ENCODE peak calls at places on chromosomes 4 and X, in six cellular contexts. M, S, C, I, A and Q are unnamed samples.

GRCh38 chr4:101697266-101697665 is 93.3 kb upstream of the BANK1 start:
- DNase-seq in I (no peak), C (no peak), A (no peak), M (no peak), S (no peak), Q (no peak)

GRCh38 chr4:101160792-101161592 is 186.3 kb downstream of the PPP3CA start:
- DNase-seq in I (no peak), A (no peak), M (no peak), S (no peak), C (no peak), Q (no peak)

GRCh38 chr4:17817027-17817426 is 6.2 kb downstream of the NCAPG start:
- DNase-seq in I (peak), A (peak), S (peak), C (peak), M (peak), Q (peak)

GRCh38 chr4:168028568-168028967 is 63.8 kb upstream of the ANXA10 start:
- DNase-seq in I (no peak), C (no peak), M (no peak), S (peak), A (no peak), Q (no peak)

GRCh38 chr4:147975902-147976301 is 244.0 kb downstream of the ARHGAP10 start:
- DNase-seq in A (peak), M (no peak), C (no peak), I (no peak), S (peak), Q (peak)

GRCh38 chr4:144754562-144755410 is 108.8 kb downstream of the HHIP start:
- DNase-seq in A (peak), C (peak), I (peak), M (no peak), S (peak), Q (peak)

GRCh38 chrX:138745215-138745614 is 33.7 kb upstream of the FGF13 start:
- DNase-seq in A (peak), S (peak), I (peak), C (peak), M (no peak), Q (no peak)

GRCh38 chr4:146520894-146521542 is 722 bp downstream of the SLC10A7 start:
- DNase-seq in M (peak), A (peak), C (peak), I (peak), S (peak), Q (peak)

GRCh38 chr4:149765630-149766029 is 50.0 kb downstream of the IQCM start:
- DNase-seq in I (no peak), S (peak), A (peak), M (no peak), C (peak), Q (no peak)

GRCh38 chr4:14143892-14144291 is 516.4 kb upstream of the BOD1L1 start:
- DNase-seq in M (no peak), C (no peak), A (no peak), S (peak), I (no peak), Q (no peak)

GRCh38 chr4:139556071-139556734 is at the start of gene SETD7:
- DNase-seq in C (peak), A (peak), I (peak), S (peak), M (peak), Q (peak)

GRCh38 chr4:109559625-109559982 is 442 bp upstream of the MCUB start:
- DNase-seq in S (no peak), M (no peak), C (peak), A (no peak), I (no peak), Q (no peak)

GRCh38 chr4:83083925-83084475 is 30.5 kb downstream of the PLAC8 start:
- DNase-seq in S (no peak), C (no peak), I (no peak), A (no peak), M (peak), Q (no peak)

GRCh38 chr4:31204895-31205294 is 484.7 kb downstream of the PCDH7 start:
- DNase-seq in A (peak), S (no peak), M (no peak), I (no peak), C (no peak), Q (no peak)

GRCh38 chrX:83845397-83845796 is 15.5 kb upstream of the CYLC1 start:
- DNase-seq in S (peak), A (peak), C (peak), I (peak), M (peak), Q (no peak)

GRCh38 chr4:65635051-65635821 is 35.1 kb downstream of the EPHA5 start:
- DNase-seq in A (peak), M (no peak), I (no peak), S (no peak), C (no peak), Q (no peak)

DNA sequence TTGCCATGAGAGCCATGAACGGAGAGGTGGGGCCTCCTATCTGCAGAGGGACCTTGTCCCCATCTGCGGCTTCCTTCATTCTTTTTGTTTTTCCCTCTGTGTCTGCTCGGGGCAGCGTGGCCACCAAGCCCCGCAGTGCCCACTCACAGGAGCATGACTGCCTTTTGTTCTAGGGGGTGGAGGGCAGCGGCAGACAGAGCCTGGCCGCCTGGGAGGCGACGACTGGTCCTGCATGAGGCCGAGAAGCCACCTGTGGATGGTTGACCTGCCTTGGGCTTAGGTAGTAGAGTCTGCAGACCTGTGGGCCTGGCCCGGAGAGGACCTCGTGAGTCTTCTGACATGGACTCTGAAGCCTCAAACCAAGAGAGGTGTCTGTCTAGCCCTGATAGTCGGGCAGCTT is 1.4 kb downstream of the RBM3 start:
- DNase-seq in M (no peak), S (no peak), I (no peak), C (no peak), A (no peak), Q (no peak)
- H3K4me3 ChIP-seq in M (peak), S (peak), I (peak), C (peak), A (peak), Q (peak)

GRCh38 chr4:99615210-99615834 is 40.7 kb downstream of the MTTP start:
- DNase-seq in M (no peak), I (no peak), C (no peak), S (no peak), A (no peak), Q (no peak)
- TF ChIP-seq CTCF in M (no peak), I (no peak), C (no peak), S (no peak), A (no peak), Q (no peak)

GRCh38 chrX:93673056-93673868 is at the start of gene NAP1L3:
- DNase-seq in C (peak), A (peak), M (peak), S (peak), I (peak), Q (peak)
- H3K4me3 ChIP-seq in C (peak), A (peak), M (peak), S (peak), I (peak), Q (peak)

GRCh38 chr4:2417765-2418651 is at the start of gene ZFYVE28:
- DNase-seq in C (no peak), I (peak), S (no peak), A (peak), M (no peak), Q (no peak)
- TF ChIP-seq CTCF in C (no peak), I (no peak), S (no peak), A (no peak), M (no peak), Q (no peak)

GRCh38 chr4:76016383-76016782 is 6.9 kb downstream of the CXCL10 start:
- DNase-seq in M (peak), S (no peak), I (no peak), A (no peak), C (no peak), Q (no peak)

GRCh38 chr4:76024007-76024406 is 710 bp upstream of the CXCL10 start:
- DNase-seq in I (no peak), M (no peak), C (no peak), S (no peak), A (no peak), Q (no peak)

GRCh38 chr4:76023381-76023780 is at the start of gene CXCL10:
- DNase-seq in S (peak), M (no peak), I (no peak), C (no peak), A (peak), Q (no peak)

GRCh38 chr4:76017056-76017686 is 6.1 kb downstream of the CXCL10 start:
- DNase-seq in M (no peak), C (no peak), A (no peak), S (no peak), I (no peak), Q (no peak)

GRCh38 chr4:76022031-76022430 is 1.3 kb downstream of the CXCL10 start:
- DNase-seq in M (no peak), S (no peak), C (no peak), A (no peak), I (no peak), Q (no peak)
- H3K4me3 ChIP-seq in M (no peak), S (no peak), C (no peak), A (no peak), I (no peak), Q (no peak)

DNA sequence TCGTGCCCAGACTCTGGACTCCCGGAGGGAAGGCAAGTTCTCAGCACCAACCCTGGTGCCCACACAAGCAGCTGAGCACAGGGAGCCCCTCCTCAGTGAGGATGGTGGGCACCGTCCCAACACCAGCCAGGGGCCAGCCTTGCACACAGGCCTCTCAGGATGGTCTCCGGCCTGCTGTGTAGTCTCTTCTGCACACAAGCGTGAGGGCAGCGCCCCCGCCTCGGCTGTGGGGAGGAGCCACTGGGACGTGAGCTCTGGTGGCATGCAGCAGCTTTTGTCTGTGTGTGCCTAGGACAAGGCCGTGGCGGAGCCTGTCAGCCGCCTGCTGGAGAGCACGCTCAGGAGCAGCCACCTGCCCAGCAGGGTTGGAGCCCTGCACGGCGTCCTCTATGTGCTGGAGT is 16.1 kb upstream of the MSANTD1 start:
- DNase-seq in S (no peak), M (no peak), A (no peak), C (no peak), I (no peak), Q (no peak)
- TF ChIP-seq CTCF in S (no peak), M (no peak), A (no peak), C (no peak), I (no peak), Q (no peak)